ENCODE peak calls at places on chromosomes 4 and X, in seven cellular contexts. One of them, this sample, is unnamed.

GRCh38 chr4:915595-915994 is 16.5 kb downstream of the GAK start:
- DNase-seq in left kidney: peak; percentile 59
- DNase-seq in activated CD8-positive, alpha-beta memory T cell treated with anti-CD3 and anti-CD28 coated beads for 48 hours: no peak
- DNase-seq in stimulated activated CD8-positive, alpha-beta memory T cell treated with anti-CD3 and anti-CD28 coated beads, Interleukin-12 subunit alpha, Interleukin-12 subunit beta, amount 100 ng/mL, for 4 hours: no peak
- DNase-seq in stimulated activated CD4-positive, alpha-beta T cell treated with anti-CD3 and anti-CD28 coated beads, Interleukin-4, amount 100 ng/mL, for 4 hours: no peak
- DNase-seq in EH: no peak
- DNase-seq in effector memory CD4-positive, alpha-beta T cell: no peak
- DNase-seq in this sample: no peak

GRCh38 chr4:89344571-89344970 is 37.0 kb upstream of the GPRIN3 start:
- DNase-seq in activated CD8-positive, alpha-beta memory T cell treated with anti-CD3 and anti-CD28 coated beads for 48 hours: no peak
- DNase-seq in stimulated activated CD8-positive, alpha-beta memory T cell treated with anti-CD3 and anti-CD28 coated beads, Interleukin-12 subunit alpha, Interleukin-12 subunit beta, amount 100 ng/mL, for 4 hours: no peak
- DNase-seq in left kidney: no peak
- DNase-seq in effector memory CD4-positive, alpha-beta T cell: no peak
- DNase-seq in stimulated activated CD4-positive, alpha-beta T cell treated with anti-CD3 and anti-CD28 coated beads, Interleukin-4, amount 100 ng/mL, for 4 hours: no peak
- DNase-seq in EH: no peak
- DNase-seq in this sample: no peak

GRCh38 chr4:27186710-27187109 is 326.1 kb downstream of the STIM2 start:
- DNase-seq in activated CD8-positive, alpha-beta memory T cell treated with anti-CD3 and anti-CD28 coated beads for 48 hours: no peak
- DNase-seq in stimulated activated CD8-positive, alpha-beta memory T cell treated with anti-CD3 and anti-CD28 coated beads, Interleukin-12 subunit alpha, Interleukin-12 subunit beta, amount 100 ng/mL, for 4 hours: no peak
- DNase-seq in left kidney: no peak
- DNase-seq in effector memory CD4-positive, alpha-beta T cell: no peak
- DNase-seq in stimulated activated CD4-positive, alpha-beta T cell treated with anti-CD3 and anti-CD28 coated beads, Interleukin-4, amount 100 ng/mL, for 4 hours: no peak
- DNase-seq in EH: no peak
- DNase-seq in this sample: no peak

GRCh38 chrX:56397636-56398035 is 165.5 kb downstream of the KLF8 start:
- DNase-seq in stimulated activated CD4-positive, alpha-beta T cell treated with anti-CD3 and anti-CD28 coated beads, Interleukin-4, amount 100 ng/mL, for 4 hours: peak; percentile 4
- DNase-seq in activated CD8-positive, alpha-beta memory T cell treated with anti-CD3 and anti-CD28 coated beads for 48 hours: no peak
- DNase-seq in stimulated activated CD8-positive, alpha-beta memory T cell treated with anti-CD3 and anti-CD28 coated beads, Interleukin-12 subunit alpha, Interleukin-12 subunit beta, amount 100 ng/mL, for 4 hours: no peak
- DNase-seq in EH: no peak
- DNase-seq in left kidney: no peak
- DNase-seq in effector memory CD4-positive, alpha-beta T cell: no peak
- DNase-seq in this sample: no peak

GRCh38 chr4:1628892-1629703 is 55.0 kb downstream of the FAM53A start:
- DNase-seq in stimulated activated CD8-positive, alpha-beta memory T cell treated with anti-CD3 and anti-CD28 coated beads, Interleukin-12 subunit alpha, Interleukin-12 subunit beta, amount 100 ng/mL, for 4 hours: peak; percentile 23
- DNase-seq in activated CD8-positive, alpha-beta memory T cell treated with anti-CD3 and anti-CD28 coated beads for 48 hours: peak; percentile 63
- DNase-seq in effector memory CD4-positive, alpha-beta T cell: peak; percentile 60
- DNase-seq in EH: peak; percentile 50
- DNase-seq in stimulated activated CD4-positive, alpha-beta T cell treated with anti-CD3 and anti-CD28 coated beads, Interleukin-4, amount 100 ng/mL, for 4 hours: peak; percentile 51
- DNase-seq in left kidney: peak; percentile 81
- DNase-seq in this sample: peak; percentile 91

GRCh38 chrX:15349046-15349445 is 13.7 kb upstream of the PIGA start:
- DNase-seq in activated CD8-positive, alpha-beta memory T cell treated with anti-CD3 and anti-CD28 coated beads for 48 hours: no peak
- DNase-seq in effector memory CD4-positive, alpha-beta T cell: no peak
- DNase-seq in left kidney: peak; percentile 80
- DNase-seq in stimulated activated CD4-positive, alpha-beta T cell treated with anti-CD3 and anti-CD28 coated beads, Interleukin-4, amount 100 ng/mL, for 4 hours: no peak
- DNase-seq in stimulated activated CD8-positive, alpha-beta memory T cell treated with anti-CD3 and anti-CD28 coated beads, Interleukin-12 subunit alpha, Interleukin-12 subunit beta, amount 100 ng/mL, for 4 hours: no peak
- DNase-seq in EH: peak; percentile 56
- DNase-seq in this sample: peak; percentile 62

GRCh38 chr4:146648384-146648783 is 9.7 kb downstream of the POU4F2 start:
- DNase-seq in EH: no peak
- DNase-seq in activated CD8-positive, alpha-beta memory T cell treated with anti-CD3 and anti-CD28 coated beads for 48 hours: no peak
- DNase-seq in stimulated activated CD8-positive, alpha-beta memory T cell treated with anti-CD3 and anti-CD28 coated beads, Interleukin-12 subunit alpha, Interleukin-12 subunit beta, amount 100 ng/mL, for 4 hours: no peak
- DNase-seq in effector memory CD4-positive, alpha-beta T cell: no peak
- DNase-seq in left kidney: no peak
- DNase-seq in stimulated activated CD4-positive, alpha-beta T cell treated with anti-CD3 and anti-CD28 coated beads, Interleukin-4, amount 100 ng/mL, for 4 hours: no peak
- DNase-seq in this sample: peak; percentile 38

GRCh38 chrX:1661048-1661921 is 46.4 kb downstream of the ASMT start:
- DNase-seq in left kidney: peak; percentile 18
- DNase-seq in stimulated activated CD8-positive, alpha-beta memory T cell treated with anti-CD3 and anti-CD28 coated beads, Interleukin-12 subunit alpha, Interleukin-12 subunit beta, amount 100 ng/mL, for 4 hours: peak; percentile 33
- DNase-seq in effector memory CD4-positive, alpha-beta T cell: peak; percentile 86
- DNase-seq in EH: no peak
- DNase-seq in stimulated activated CD4-positive, alpha-beta T cell treated with anti-CD3 and anti-CD28 coated beads, Interleukin-4, amount 100 ng/mL, for 4 hours: peak; percentile 94
- DNase-seq in activated CD8-positive, alpha-beta memory T cell treated with anti-CD3 and anti-CD28 coated beads for 48 hours: no peak
- DNase-seq in this sample: no peak

GRCh38 chrX:9339603-9340569 is 125.0 kb upstream of the TBL1X start:
- DNase-seq in left kidney: no peak
- DNase-seq in EH: peak; percentile 9
- DNase-seq in stimulated activated CD4-positive, alpha-beta T cell treated with anti-CD3 and anti-CD28 coated beads, Interleukin-4, amount 100 ng/mL, for 4 hours: no peak
- DNase-seq in stimulated activated CD8-positive, alpha-beta memory T cell treated with anti-CD3 and anti-CD28 coated beads, Interleukin-12 subunit alpha, Interleukin-12 subunit beta, amount 100 ng/mL, for 4 hours: no peak
- DNase-seq in activated CD8-positive, alpha-beta memory T cell treated with anti-CD3 and anti-CD28 coated beads for 48 hours: no peak
- DNase-seq in effector memory CD4-positive, alpha-beta T cell: no peak
- DNase-seq in this sample: no peak

This sample was measured in SK-N-SH.